ENCODE peak calls at places on chromosomes 13 and 19, in ten cellular contexts. V is MM.1S, D is psoas muscle, L is heart left ventricle, J is body of pancreas, G is lung, R is PC-9, P is astrocyte, Y is left ventricle myocardium inferior, N is lower lobe of right lung. Z is an unnamed sample. For H3K4me1, the result is how much of the 10 kb centered on the place peaks cover.

GRCh38 chr13:111371720-111372119 is 51.3 kb downstream of the TEX29 start:
- DNase-seq in V (no peak), D (no peak), L (no peak), J (no peak), G (peak), R (no peak), P (no peak), Y (no peak), N (no peak), Z (no peak)

GRCh38 chr19:42293966-42294365 is 8.0 kb upstream of the PRR19 start:
- DNase-seq in V (no peak), D (no peak), L (no peak), J (no peak), G (no peak), R (no peak), P (no peak), Y (no peak), N (no peak), Z (no peak)

GRCh38 chr13:49304763-49305695 is 57.3 kb downstream of the CDADC1 start:
- DNase-seq in V (no peak), D (no peak), L (no peak), J (no peak), G (no peak), R (no peak), P (no peak), Y (no peak), N (no peak), Z (no peak)

GRCh38 chr13:51674276-51674675 is 90.0 kb downstream of the WDFY2 start:
- DNase-seq in V (no peak), D (no peak), L (no peak), J (peak), G (peak), R (peak), P (no peak), Y (no peak), N (peak), Z (no peak)

GRCh38 chr13:111577429-111577828 is 257.0 kb downstream of the TEX29 start:
- DNase-seq in V (no peak), D (no peak), L (no peak), J (no peak), G (no peak), R (no peak), P (no peak), Y (no peak), N (no peak), Z (no peak)

GRCh38 chr19:55528030-55528801 is 8.7 kb downstream of the SBK2 start:
- DNase-seq in V (no peak), D (no peak), L (no peak), J (peak), G (no peak), R (no peak), P (no peak), Y (no peak), N (no peak), Z (no peak)

GRCh38 chr19:633786-634639 is 676 bp upstream of the POLRMT start:
- DNase-seq in V (peak), D (no peak), L (no peak), J (no peak), G (no peak), R (no peak), P (peak), Y (no peak), N (no peak), Z (no peak)

GRCh38 chr13:31881495-31881882 is 142.2 kb downstream of the RXFP2 start:
- DNase-seq in V (no peak), D (no peak), L (no peak), J (no peak), G (no peak), R (no peak), P (no peak), Y (no peak), N (no peak), Z (no peak)

GRCh38 chr13:60146491-60146890 is 17.2 kb downstream of the DIAPH3 start:
- DNase-seq in V (no peak), D (no peak), L (no peak), J (no peak), G (no peak), R (no peak), P (peak), Y (no peak), N (no peak), Z (no peak)

GRCh38 chr13:26549713-26550112 is 7.8 kb upstream of the WASF3 start:
- DNase-seq in V (no peak), D (no peak), L (no peak), J (no peak), G (no peak), R (no peak), P (no peak), Y (no peak), N (no peak), Z (no peak)

GRCh38 chr13:72585254-72585653 is 142.2 kb downstream of the MZT1 start:
- DNase-seq in V (peak), D (no peak), L (no peak), J (no peak), G (no peak), R (no peak), P (peak), Y (no peak), N (no peak), Z (no peak)

GRCh38 chr13:23436680-23437079 is 3.2 kb upstream of the SACS start:
- DNase-seq in V (no peak), D (no peak), L (no peak), J (no peak), G (no peak), R (no peak), P (no peak), Y (no peak), N (no peak), Z (no peak)

GRCh38 chr13:67935655-67936054 is 705.5 kb upstream of the PCDH9 start:
- DNase-seq in V (no peak), D (no peak), L (no peak), J (no peak), G (no peak), R (no peak), P (no peak), Y (no peak), N (no peak), Z (no peak)

GRCh38 chr19:42360787-42361544 is 29.1 kb downstream of the CNFN start:
- DNase-seq in V (no peak), D (no peak), L (peak), J (no peak), G (no peak), R (no peak), P (peak), Y (no peak), N (no peak), Z (no peak)

GRCh38 chr13:62194371-62194770 is 778.7 kb upstream of the PCDH20 start:
- DNase-seq in V (no peak), D (no peak), L (no peak), J (no peak), G (no peak), R (no peak), P (no peak), Y (no peak), N (no peak), Z (no peak)

GRCh38 chr13:112793545-112794445 is 104.0 kb downstream of the ATP11A start:
- DNase-seq in V (no peak), D (no peak), L (no peak), J (no peak), G (no peak), R (no peak), P (no peak), Y (no peak), N (no peak), Z (peak)

GRCh38 chr19:2663920-2664571 is 38.4 kb downstream of the GNG7 start:
- DNase-seq in V (peak), D (no peak), L (peak), J (peak), G (no peak), R (no peak), P (no peak), Y (peak), N (no peak), Z (no peak)

GRCh38 chr19:38975861-38976271 is 324 bp upstream of the FBXO17 start:
- DNase-seq in V (no peak), D (no peak), L (no peak), J (peak), G (no peak), R (no peak), P (peak), Y (no peak), N (no peak), Z (peak)

GRCh38 chr13:108927615-108928014 is 298.2 kb downstream of the MYO16 start:
- DNase-seq in V (no peak), D (no peak), L (no peak), J (no peak), G (no peak), R (no peak), P (no peak), Y (no peak), N (no peak), Z (no peak)

GRCh38 chr13:108924154-108924940 is 294.9 kb downstream of the MYO16 start:
- DNase-seq in V (no peak), D (no peak), L (no peak), J (no peak), G (no peak), R (peak), P (peak), Y (no peak), N (no peak), Z (no peak)

GRCh38 chr13:108923386-108924061 is 294.1 kb downstream of the MYO16 start:
- DNase-seq in V (no peak), D (no peak), L (no peak), J (no peak), G (no peak), R (no peak), P (no peak), Y (no peak), N (no peak), Z (no peak)

GRCh38 chr13:108926848-108927247 is 297.4 kb downstream of the MYO16 start:
- DNase-seq in V (no peak), D (no peak), L (no peak), J (no peak), G (no peak), R (no peak), P (no peak), Y (no peak), N (no peak), Z (no peak)

DNA sequence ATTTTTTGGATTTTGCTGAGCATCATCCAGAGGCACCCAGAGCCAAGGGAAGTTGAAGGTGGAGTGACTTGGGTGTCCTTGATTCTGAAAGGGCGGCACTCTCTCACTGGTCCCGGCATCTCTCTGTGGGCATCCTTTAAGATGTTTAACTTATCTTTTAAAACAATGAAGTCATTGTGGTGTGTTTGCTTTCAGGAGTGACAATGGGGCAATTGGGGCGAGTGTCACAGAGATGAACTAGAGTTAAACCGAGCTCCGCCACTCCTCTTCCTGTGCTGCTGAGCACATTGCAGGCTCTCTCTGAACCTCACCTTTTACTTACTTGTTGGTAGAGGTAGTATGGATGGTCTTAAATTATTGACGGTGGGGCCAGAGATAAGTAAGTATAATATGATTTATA is 295.7 kb downstream of the MYO16 start:
- DNase-seq in V (no peak), D (no peak), L (no peak), J (no peak), G (no peak), R (peak), P (no peak), Y (no peak), N (no peak), Z (no peak)
- H3K4me3 ChIP-seq in V (no peak), D (no peak), L (no peak), J (no peak), G (no peak), R (no peak), P (no peak), Y (no peak), N (no peak), Z (no peak)

DNA sequence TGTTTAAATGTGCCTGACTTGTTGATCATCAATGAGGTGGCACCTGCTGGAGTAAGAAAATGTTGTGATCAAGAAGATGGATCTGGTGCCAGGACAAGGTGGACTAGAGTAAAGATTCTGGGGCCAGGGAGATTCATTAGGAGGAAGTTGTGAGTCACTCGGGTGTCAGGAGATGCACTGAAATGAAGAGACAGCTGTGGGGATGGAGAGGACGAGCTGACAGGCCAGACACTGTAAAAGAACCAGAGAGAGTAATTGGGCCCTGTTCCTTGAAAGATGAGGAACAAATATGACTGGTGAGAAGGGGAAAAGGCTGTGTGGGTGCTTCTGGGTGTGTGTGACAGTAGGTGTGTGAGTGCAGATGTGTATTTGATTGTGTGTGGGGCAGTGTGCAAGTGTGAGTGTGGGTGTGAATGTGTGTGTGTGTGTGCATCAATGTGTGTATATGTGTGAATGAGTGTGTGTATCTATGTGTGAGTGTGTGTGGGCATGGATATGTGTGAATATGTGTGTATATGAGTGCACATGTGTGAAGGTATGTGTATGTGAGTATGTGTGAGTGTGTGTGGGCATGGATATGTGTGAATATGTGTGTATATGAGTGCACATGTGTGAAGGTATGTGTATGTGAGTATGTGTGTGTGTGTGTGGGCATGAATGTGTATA is 260.5 kb downstream of the RFC3 start:
- DNase-seq in V (no peak), D (no peak), L (no peak), J (no peak), G (no peak), R (no peak), P (no peak), Y (no peak), N (no peak), Z (no peak)
- TF ChIP-seq CTCF in V (no peak), D (no peak), L (no peak), J (no peak), G (no peak), R (no peak), P (no peak), Y (no peak), N (no peak), Z (no peak)

GRCh38 chr19:15251749-15252397 is 19.6 kb upstream of the EPHX3 start:
- DNase-seq in V (no peak), D (peak), L (peak), J (peak), G (peak), R (peak), P (peak), Y (peak), N (peak), Z (peak)
- H3K4me1 ChIP-seq in V (under half), D (half or more), L (half or more), J (half or more), G (under half), R (under half), P (half or more), Y (half or more), N (half or more), Z (half or more)

DNA sequence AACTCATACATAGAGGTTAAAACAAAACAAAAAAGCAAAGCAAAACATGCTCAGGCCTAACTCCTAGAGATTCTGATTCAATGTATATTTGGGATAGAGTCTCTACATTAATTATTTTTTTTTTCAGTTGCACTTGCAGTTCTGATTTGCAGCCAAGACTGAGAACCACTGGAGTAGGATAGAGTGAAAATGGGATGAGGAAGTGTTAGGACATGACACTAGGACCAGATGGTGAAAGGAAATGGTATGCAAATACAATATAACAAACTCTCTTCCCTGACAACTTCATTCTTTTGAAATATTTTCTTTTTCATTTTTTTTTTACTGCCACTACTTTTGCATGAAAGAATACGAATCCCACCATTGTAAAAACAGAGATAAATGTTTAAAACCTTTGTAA is 1.8 kb downstream of the CCDC122 start:
- DNase-seq in V (no peak), D (no peak), L (no peak), J (no peak), G (no peak), R (no peak), P (no peak), Y (no peak), N (no peak), Z (no peak)
- H3K4me3 ChIP-seq in V (no peak), D (no peak), L (no peak), J (no peak), G (no peak), R (no peak), P (no peak), Y (no peak), N (no peak), Z (no peak)

GRCh38 chr19:4732680-4733114 is 9.1 kb upstream of the DPP9 start:
- DNase-seq in V (peak), D (peak), L (no peak), J (peak), G (peak), R (peak), P (no peak), Y (peak), N (no peak), Z (peak)

GRCh38 chr19:4730740-4731171 is 7.1 kb upstream of the DPP9 start:
- DNase-seq in V (peak), D (no peak), L (no peak), J (peak), G (no peak), R (no peak), P (no peak), Y (no peak), N (no peak), Z (no peak)

GRCh38 chr19:4738734-4739133 is 15.1 kb upstream of the DPP9 start:
- DNase-seq in V (no peak), D (no peak), L (no peak), J (no peak), G (no peak), R (no peak), P (no peak), Y (no peak), N (no peak), Z (no peak)

GRCh38 chr19:4737955-4738580 is 14.4 kb upstream of the DPP9 start:
- DNase-seq in V (no peak), D (no peak), L (no peak), J (no peak), G (no peak), R (no peak), P (no peak), Y (no peak), N (no peak), Z (no peak)

DNA sequence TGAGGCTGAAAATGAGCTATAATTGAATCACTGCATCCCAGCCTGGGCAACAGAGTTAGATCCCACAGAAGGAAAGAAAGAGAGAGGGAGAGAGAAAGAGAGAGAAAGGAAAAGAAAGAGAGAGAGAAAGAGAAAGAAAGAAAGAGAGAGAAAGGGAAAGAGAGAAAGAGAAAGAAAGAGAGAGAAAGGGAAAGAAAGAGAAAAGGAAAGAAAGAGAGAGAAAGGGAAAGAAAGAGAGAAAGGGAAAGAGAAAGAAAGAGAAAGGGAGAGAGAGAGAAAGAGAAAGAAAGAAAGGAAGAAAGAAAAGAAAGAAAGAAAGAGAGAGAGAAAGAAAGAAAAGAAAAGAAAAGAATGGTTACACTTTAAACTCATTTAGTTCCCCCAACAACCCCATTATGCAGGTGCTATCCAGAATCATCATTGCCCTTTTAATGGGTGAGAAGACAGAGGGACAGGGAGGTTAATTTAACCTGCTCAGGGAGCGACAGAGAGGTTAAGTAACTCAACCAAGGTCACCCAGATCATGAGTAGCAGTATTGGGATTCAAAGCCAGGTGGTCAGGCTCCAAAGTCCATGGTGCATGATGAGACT is 10.2 kb upstream of the DPP9 start:
- DNase-seq in V (no peak), D (no peak), L (no peak), J (no peak), G (no peak), R (no peak), P (no peak), Y (no peak), N (no peak), Z (no peak)
- TF ChIP-seq CTCF in V (no peak), D (no peak), L (no peak), J (no peak), G (no peak), R (no peak), P (no peak), Y (no peak), N (no peak), Z (no peak)

GRCh38 chr13:52706074-52706473 is 33.5 kb downstream of the CNMD start:
- DNase-seq in V (no peak), D (no peak), L (no peak), J (no peak), G (no peak), R (no peak), P (no peak), Y (no peak), N (no peak), Z (no peak)
- H3K4me1 ChIP-seq in V (under half), D (under half), L (under half), J (under half), G (under half), R (under half), P (under half), Y (under half), N (under half), Z (under half)

GRCh38 chr19:57212109-57212508 is 18.7 kb upstream of the AURKC start:
- DNase-seq in V (no peak), D (no peak), L (no peak), J (no peak), G (no peak), R (no peak), P (no peak), Y (no peak), N (no peak), Z (no peak)
- H3K4me3 ChIP-seq in V (no peak), D (no peak), L (no peak), J (no peak), G (no peak), R (no peak), P (no peak), Y (no peak), N (no peak), Z (no peak)

GRCh38 chr13:39012608-39013007 is 22.0 kb upstream of the STOML3 start:
- DNase-seq in V (no peak), D (no peak), L (no peak), J (no peak), G (no peak), R (no peak), P (no peak), Y (no peak), N (no peak), Z (no peak)
- TF ChIP-seq CTCF in V (no peak), D (no peak), L (no peak), J (no peak), G (no peak), R (no peak), P (no peak), Y (no peak), N (no peak), Z (no peak)

DNA sequence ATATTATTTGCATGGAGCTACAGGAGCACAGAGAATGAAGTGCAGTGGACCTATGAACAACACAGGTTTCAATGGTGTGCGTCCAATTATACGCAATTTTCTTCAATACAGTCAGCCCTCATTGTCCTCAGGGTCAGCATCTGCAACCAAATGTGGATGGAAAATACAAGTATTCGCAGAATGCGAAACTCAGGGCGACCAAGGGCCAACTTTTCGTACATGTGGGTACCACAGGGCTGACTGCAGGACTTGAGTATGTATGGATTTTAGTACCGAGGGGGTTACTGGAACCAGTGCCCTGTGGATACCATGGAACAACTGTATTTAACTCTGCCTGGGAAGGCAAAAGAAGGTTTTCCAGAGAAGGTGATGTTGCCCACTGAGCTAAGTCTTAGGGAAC is 10.2 kb downstream of the LCP1 start:
- DNase-seq in V (no peak), D (no peak), L (no peak), J (no peak), G (no peak), R (no peak), P (no peak), Y (no peak), N (no peak), Z (no peak)
- H3K4me1 ChIP-seq in V (half or more), D (under half), L (under half), J (under half), G (under half), R (under half), P (under half), Y (under half), N (half or more), Z (under half)

GRCh38 chr19:35357867-35358573 is at the start of gene FFAR3:
- DNase-seq in V (no peak), D (peak), L (no peak), J (peak), G (no peak), R (no peak), P (no peak), Y (peak), N (no peak), Z (no peak)
- H3K4me3 ChIP-seq in V (no peak), D (no peak), L (no peak), J (no peak), G (no peak), R (no peak), P (no peak), Y (no peak), N (no peak), Z (no peak)